ENCODE peak calls at places on chromosomes 6 and 20, in eight cellular contexts. One of them, this sample, is unnamed.

GRCh38 chr6:842141-842540 is 149.2 kb upstream of the EXOC2 start:
- DNase-seq in neural progenitor cell: no peak
- DNase-seq in mesendoderm: peak; percentile 21
- DNase-seq in activated naive CD4-positive, alpha-beta T cell treated with anti-CD3 and anti-CD28 coated beads for 36 hours: no peak
- DNase-seq in uterus: no peak
- DNase-seq in HCEC 1CT: no peak
- DNase-seq in fibroblast of lung: peak; percentile 19
- DNase-seq in NCI-H774: no peak
- DNase-seq in this sample: no peak

GRCh38 chr6:106324726-106325335 is 729 bp downstream of the ATG5 start:
- DNase-seq in neural progenitor cell: no peak
- DNase-seq in mesendoderm: no peak
- DNase-seq in activated naive CD4-positive, alpha-beta T cell treated with anti-CD3 and anti-CD28 coated beads for 36 hours: no peak
- DNase-seq in uterus: no peak
- DNase-seq in HCEC 1CT: no peak
- DNase-seq in fibroblast of lung: peak; percentile 5
- DNase-seq in NCI-H774: no peak
- DNase-seq in this sample: peak; percentile 16

GRCh38 chr20:3162080-3162611 is 2.5 kb upstream of the FASTKD5 start:
- DNase-seq in neural progenitor cell: no peak
- DNase-seq in mesendoderm: no peak
- DNase-seq in activated naive CD4-positive, alpha-beta T cell treated with anti-CD3 and anti-CD28 coated beads for 36 hours: no peak
- DNase-seq in uterus: no peak
- DNase-seq in HCEC 1CT: no peak
- DNase-seq in fibroblast of lung: no peak
- DNase-seq in NCI-H774: peak; percentile 55
- DNase-seq in this sample: no peak

GRCh38 chr6:89818977-89819335 is 638 bp downstream of the MDN1 start:
- DNase-seq in neural progenitor cell: peak; percentile 55
- DNase-seq in mesendoderm: peak; percentile 69
- DNase-seq in activated naive CD4-positive, alpha-beta T cell treated with anti-CD3 and anti-CD28 coated beads for 36 hours: peak; percentile 19
- DNase-seq in uterus: no peak
- DNase-seq in HCEC 1CT: peak; percentile 18
- DNase-seq in fibroblast of lung: peak; percentile 22
- DNase-seq in NCI-H774: peak; percentile 17
- DNase-seq in this sample: peak; percentile 58

GRCh38 chr20:39885975-39886649 is 802.9 kb downstream of the MAFB start:
- DNase-seq in neural progenitor cell: peak; percentile 84
- DNase-seq in mesendoderm: peak; percentile 95
- DNase-seq in activated naive CD4-positive, alpha-beta T cell treated with anti-CD3 and anti-CD28 coated beads for 36 hours: peak; percentile 49
- DNase-seq in uterus: peak; percentile 43
- DNase-seq in HCEC 1CT: no peak
- DNase-seq in fibroblast of lung: peak; percentile 82
- DNase-seq in NCI-H774: no peak
- DNase-seq in this sample: peak; percentile 32

GRCh38 chr20:64065973-64066341 is 3.0 kb downstream of the TCEA2 start:
- DNase-seq in neural progenitor cell: no peak
- DNase-seq in mesendoderm: peak; percentile 89
- DNase-seq in activated naive CD4-positive, alpha-beta T cell treated with anti-CD3 and anti-CD28 coated beads for 36 hours: peak; percentile 80
- DNase-seq in uterus: no peak
- DNase-seq in HCEC 1CT: peak; percentile 77
- DNase-seq in fibroblast of lung: peak; percentile 76
- DNase-seq in NCI-H774: no peak
- DNase-seq in this sample: no peak

GRCh38 chr6:148517518-148517917 is 174.9 kb downstream of the SASH1 start:
- DNase-seq in neural progenitor cell: no peak
- DNase-seq in mesendoderm: no peak
- DNase-seq in activated naive CD4-positive, alpha-beta T cell treated with anti-CD3 and anti-CD28 coated beads for 36 hours: no peak
- DNase-seq in uterus: no peak
- DNase-seq in HCEC 1CT: no peak
- DNase-seq in fibroblast of lung: no peak
- DNase-seq in NCI-H774: no peak
- DNase-seq in this sample: no peak

GRCh38 chr6:132132420-132132819 is 181.2 kb upstream of the CCN2 start:
- DNase-seq in neural progenitor cell: peak; percentile 11
- DNase-seq in mesendoderm: no peak
- DNase-seq in activated naive CD4-positive, alpha-beta T cell treated with anti-CD3 and anti-CD28 coated beads for 36 hours: no peak
- DNase-seq in uterus: no peak
- DNase-seq in HCEC 1CT: peak; percentile 3
- DNase-seq in fibroblast of lung: peak; percentile 54
- DNase-seq in NCI-H774: peak; percentile 19
- DNase-seq in this sample: no peak

GRCh38 chr6:106866875-106867658 is 107.5 kb downstream of the CD24 start:
- DNase-seq in neural progenitor cell: peak; percentile 7
- DNase-seq in mesendoderm: peak; percentile 19
- DNase-seq in activated naive CD4-positive, alpha-beta T cell treated with anti-CD3 and anti-CD28 coated beads for 36 hours: no peak
- DNase-seq in uterus: no peak
- DNase-seq in HCEC 1CT: no peak
- DNase-seq in fibroblast of lung: no peak
- DNase-seq in NCI-H774: no peak
- DNase-seq in this sample: no peak

GRCh38 chr6:72534236-72534635 is 87.6 kb upstream of the KCNQ5 start:
- DNase-seq in neural progenitor cell: no peak
- DNase-seq in mesendoderm: peak; percentile 35
- DNase-seq in activated naive CD4-positive, alpha-beta T cell treated with anti-CD3 and anti-CD28 coated beads for 36 hours: no peak
- DNase-seq in uterus: no peak
- DNase-seq in HCEC 1CT: no peak
- DNase-seq in fibroblast of lung: no peak
- DNase-seq in NCI-H774: no peak
- DNase-seq in this sample: no peak

GRCh38 chr6:89144358-89145041 is 1.4 kb upstream of the PM20D2 start:
- DNase-seq in neural progenitor cell: no peak
- DNase-seq in mesendoderm: no peak
- DNase-seq in activated naive CD4-positive, alpha-beta T cell treated with anti-CD3 and anti-CD28 coated beads for 36 hours: no peak
- DNase-seq in uterus: no peak
- DNase-seq in HCEC 1CT: no peak
- DNase-seq in fibroblast of lung: no peak
- DNase-seq in NCI-H774: peak; percentile 31
- DNase-seq in this sample: no peak

GRCh38 chr6:36368921-36369880 is 18.3 kb downstream of the ETV7 start:
- DNase-seq in neural progenitor cell: no peak
- DNase-seq in mesendoderm: peak; percentile 72
- DNase-seq in activated naive CD4-positive, alpha-beta T cell treated with anti-CD3 and anti-CD28 coated beads for 36 hours: no peak
- DNase-seq in uterus: no peak
- DNase-seq in HCEC 1CT: peak; percentile 72
- DNase-seq in fibroblast of lung: peak; percentile 48
- DNase-seq in NCI-H774: peak; percentile 27
- DNase-seq in this sample: peak; percentile 82

GRCh38 chr20:17614812-17615644 is 45.2 kb downstream of the DSTN start:
- DNase-seq in neural progenitor cell: no peak
- DNase-seq in mesendoderm: no peak
- DNase-seq in activated naive CD4-positive, alpha-beta T cell treated with anti-CD3 and anti-CD28 coated beads for 36 hours: no peak
- DNase-seq in uterus: no peak
- DNase-seq in HCEC 1CT: no peak
- DNase-seq in fibroblast of lung: no peak
- DNase-seq in NCI-H774: no peak
- DNase-seq in this sample: peak; percentile 76

GRCh38 chr6:11198663-11199603 is 33.5 kb downstream of the NEDD9 start:
- DNase-seq in neural progenitor cell: no peak
- DNase-seq in mesendoderm: no peak
- DNase-seq in activated naive CD4-positive, alpha-beta T cell treated with anti-CD3 and anti-CD28 coated beads for 36 hours: peak; percentile 47
- DNase-seq in uterus: no peak
- DNase-seq in HCEC 1CT: no peak
- DNase-seq in fibroblast of lung: no peak
- DNase-seq in NCI-H774: no peak
- DNase-seq in this sample: no peak

GRCh38 chr6:125066964-125067363 is 86.6 kb upstream of the TPD52L1 start:
- DNase-seq in neural progenitor cell: no peak
- DNase-seq in mesendoderm: peak; percentile 22
- DNase-seq in activated naive CD4-positive, alpha-beta T cell treated with anti-CD3 and anti-CD28 coated beads for 36 hours: peak; percentile 49
- DNase-seq in uterus: no peak
- DNase-seq in HCEC 1CT: no peak
- DNase-seq in fibroblast of lung: peak; percentile 29
- DNase-seq in NCI-H774: no peak
- DNase-seq in this sample: peak; percentile 82

GRCh38 chr6:53299331-53299835 is 49.4 kb downstream of the ELOVL5 start:
- DNase-seq in neural progenitor cell: no peak
- DNase-seq in mesendoderm: no peak
- DNase-seq in activated naive CD4-positive, alpha-beta T cell treated with anti-CD3 and anti-CD28 coated beads for 36 hours: no peak
- DNase-seq in uterus: no peak
- DNase-seq in HCEC 1CT: no peak
- DNase-seq in fibroblast of lung: no peak
- DNase-seq in NCI-H774: no peak
- DNase-seq in this sample: no peak

GRCh38 chr6:134196568-134197301 is 121.2 kb downstream of the SGK1 start:
- DNase-seq in neural progenitor cell: no peak
- DNase-seq in mesendoderm: no peak
- DNase-seq in activated naive CD4-positive, alpha-beta T cell treated with anti-CD3 and anti-CD28 coated beads for 36 hours: no peak
- DNase-seq in uterus: no peak
- DNase-seq in HCEC 1CT: no peak
- DNase-seq in fibroblast of lung: no peak
- DNase-seq in NCI-H774: no peak
- DNase-seq in this sample: no peak

GRCh38 chr6:2126351-2126750 is 119.1 kb downstream of the GMDS start:
- DNase-seq in neural progenitor cell: no peak
- DNase-seq in mesendoderm: no peak
- DNase-seq in activated naive CD4-positive, alpha-beta T cell treated with anti-CD3 and anti-CD28 coated beads for 36 hours: no peak
- DNase-seq in uterus: no peak
- DNase-seq in HCEC 1CT: no peak
- DNase-seq in fibroblast of lung: no peak
- DNase-seq in NCI-H774: no peak
- DNase-seq in this sample: no peak

This sample was measured in Kasumi-1.